ENCODE peak calls at places on chromosomes 5 and 9, in five cellular contexts. F is dorsolateral prefrontal cortex; T is activated T-cell treated with anti-CD3 and anti-CD28 coated beads, Interleukin-2, amount 50 U/mL, for 1 hour; C is fibroblast of gingiva; O is NCI-H226. V is an unnamed sample.

GRCh38 chr5:155826947-155827815 is 499.8 kb upstream of the SGCD start:
- DNase-seq in C (no peak), T (no peak), F (no peak), O (no peak), V (no peak)

GRCh38 chr5:138033916-138034315 is 1.0 kb upstream of the FAM13B start:
- DNase-seq in C (peak), F (no peak), O (no peak), T (no peak), V (no peak)

GRCh38 chr9:118170032-118170955 is 466.1 kb downstream of the TLR4 start:
- DNase-seq in F (peak), T (no peak), C (no peak), O (no peak), V (peak)

GRCh38 chr9:117014061-117014460 is 327.0 kb downstream of the TRIM32 start:
- DNase-seq in O (no peak), T (no peak), F (no peak), C (no peak), V (no peak)

GRCh38 chr5:81604193-81604592 is 146.7 kb downstream of the SSBP2 start:
- DNase-seq in T (no peak), O (no peak), F (no peak), C (no peak), V (no peak)

GRCh38 chr9:78406146-78406545 is 109.2 kb downstream of the PSAT1 start:
- DNase-seq in C (peak), T (no peak), O (no peak), F (no peak), V (no peak)

GRCh38 chr5:90650767-90651166 is 92.2 kb downstream of the ADGRV1 start:
- DNase-seq in O (no peak), T (no peak), C (no peak), F (no peak), V (no peak)

GRCh38 chr5:126031989-126032716 is 391.1 kb upstream of the GRAMD2B start:
- DNase-seq in F (no peak), O (peak), T (no peak), C (peak), V (no peak)

GRCh38 chr5:1661311-1661710 is 137.6 kb upstream of the LPCAT1 start:
- DNase-seq in F (no peak), T (no peak), C (no peak), O (no peak), V (no peak)

GRCh38 chr5:179793470-179794139 is at the start of gene LTC4S:
- DNase-seq in F (no peak), C (peak), T (peak), O (peak), V (no peak)

GRCh38 chr5:71475788-71476384 is 20.4 kb downstream of the BDP1 start:
- DNase-seq in T (no peak), O (no peak), F (no peak), C (no peak), V (no peak)

GRCh38 chr9:136092353-136092650 is 2.8 kb downstream of the NACC2 start:
- DNase-seq in T (no peak), F (no peak), O (no peak), C (no peak), V (no peak)

GRCh38 chr5:81787843-81788242 is 36.9 kb upstream of the SSBP2 start:
- DNase-seq in T (no peak), F (no peak), C (peak), O (no peak), V (no peak)

GRCh38 chr9:126430124-126430523 is 103.5 kb downstream of the MVB12B start:
- DNase-seq in F (peak), T (no peak), C (no peak), O (no peak), V (no peak)

GRCh38 chr5:60698316-60698715 is 1.6 kb downstream of the DEPDC1B start:
- DNase-seq in F (no peak), C (no peak), O (no peak), T (no peak), V (no peak)

GRCh38 chr9:108386859-108387384 is 468.9 kb downstream of the ACTL7B start:
- DNase-seq in T (no peak), F (no peak), O (peak), C (peak), V (no peak)

GRCh38 chr5:113166710-113167366 is 190.2 kb downstream of the DCP2 start:
- DNase-seq in F (no peak), C (peak), T (no peak), O (peak), V (peak)

GRCh38 chr5:1542755-1543154 is 19.0 kb upstream of the LPCAT1 start:
- DNase-seq in O (peak), C (peak), T (no peak), F (no peak), V (peak)

GRCh38 chr9:133458643-133459312 is 1.0 kb upstream of the CACFD1 start:
- DNase-seq in C (no peak), T (no peak), O (no peak), F (no peak), V (no peak)

GRCh38 chr9:134683714-134684374 is 42.2 kb downstream of the COL5A1 start:
- DNase-seq in F (no peak), O (no peak), T (no peak), C (peak), V (no peak)

GRCh38 chr5:418681-419121 is 24.3 kb upstream of the EXOC3 start:
- DNase-seq in C (no peak), O (no peak), F (peak), T (no peak), V (no peak)

GRCh38 chr9:115850548-115851304 is 302.9 kb upstream of the PAPPA start:
- DNase-seq in F (no peak), T (no peak), O (peak), C (peak), V (no peak)

GRCh38 chr9:123378028-123378427 is 22.0 kb downstream of the CRB2 start:
- DNase-seq in T (no peak), F (no peak), O (no peak), C (no peak), V (no peak)

GRCh38 chr5:72517961-72518690 is 10.9 kb upstream of the ZNF366 start:
- DNase-seq in O (no peak), T (no peak), F (no peak), C (peak), V (no peak)

GRCh38 chr9:78539904-78540303 is 243.0 kb downstream of the PSAT1 start:
- DNase-seq in T (no peak), C (peak), F (no peak), O (peak), V (no peak)

GRCh38 chr5:91311697-91312501 is 71.2 kb downstream of the ARRDC3 start:
- DNase-seq in T (peak), F (no peak), O (peak), C (peak), V (peak)

GRCh38 chr9:124696101-124696500 is 75.0 kb downstream of the NR6A1 start:
- DNase-seq in C (no peak), T (no peak), F (no peak), O (peak), V (no peak)

GRCh38 chr5:78638423-78638822 is 10.1 kb downstream of the LHFPL2 start:
- DNase-seq in F (no peak), T (no peak), C (peak), O (peak), V (peak)

GRCh38 chr5:41747708-41748107 is 122.5 kb downstream of the OXCT1 start:
- DNase-seq in T (no peak), F (no peak), O (no peak), C (no peak), V (no peak)

GRCh38 chr9:99660191-99660636 is 161.5 kb upstream of the NR4A3 start:
- DNase-seq in O (no peak), F (peak), T (no peak), C (no peak), V (no peak)

GRCh38 chr5:158670199-158670598 is 429.5 kb downstream of the EBF1 start:
- DNase-seq in C (no peak), T (no peak), F (no peak), O (no peak), V (no peak)

GRCh38 chr5:73673161-73673591 is 47.2 kb downstream of the ARHGEF28 start:
- DNase-seq in O (peak), F (no peak), T (no peak), C (peak), V (peak)

GRCh38 chr5:154972476-154973080 is 31.7 kb downstream of the MRPL22 start:
- DNase-seq in F (peak), O (peak), T (no peak), C (peak), V (no peak)

GRCh38 chr9:100474082-100474949 is 1.4 kb downstream of the TMEFF1 start:
- DNase-seq in T (no peak), C (no peak), F (no peak), O (no peak), V (no peak)

GRCh38 chr5:74853256-74853655 is 12.9 kb downstream of the FAM169A start:
- DNase-seq in F (no peak), O (peak), T (no peak), C (no peak), V (no peak)

GRCh38 chr9:108412755-108413154 is 443.0 kb downstream of the ACTL7B start:
- DNase-seq in T (no peak), O (peak), F (no peak), C (no peak), V (no peak)

GRCh38 chr5:147906326-147907095 is at the start of gene C5orf46:
- DNase-seq in T (no peak), C (peak), F (no peak), O (peak), V (no peak)

GRCh38 chr5:73968729-73969128 is 342.7 kb downstream of the ARHGEF28 start:
- DNase-seq in T (no peak), O (no peak), F (peak), C (no peak), V (no peak)